ENCODE peak calls at places on chromosomes 16 and 17, in nine cellular contexts. J, A, R, Z, M, X, P, K and O are unnamed samples.

GRCh38 chr16:54351171-54351570 is 64.6 kb upstream of the IRX3 start:
- DNase-seq in J (peak; percentile 40), Z (no peak), A (no peak), K (no peak), P (no peak), M (no peak), X (no peak), R (no peak), O (no peak)

GRCh38 chr17:82823004-82823403 is 16.8 kb downstream of the ZNF750 start:
- DNase-seq in M (no peak), J (no peak), X (no peak), A (no peak), K (no peak), P (peak; percentile 45), R (no peak), Z (no peak), O (peak; percentile 23)

GRCh38 chr17:49515196-49515770 is 20.2 kb downstream of the NGFR start:
- DNase-seq in M (peak; percentile 94), X (no peak), J (peak; percentile 95), A (no peak), K (peak; percentile 91), P (peak; percentile 49), Z (no peak), R (peak; percentile 36), O (peak; percentile 100)

GRCh38 chr16:8867483-8868271 is 1.1 kb downstream of the CARHSP1 start:
- DNase-seq in K (peak; percentile 74), J (no peak), M (no peak), R (no peak), Z (peak; percentile 35), X (no peak), P (no peak), A (no peak), O (no peak)

GRCh38 chr17:81859906-81860755 is at the start of gene P4HB:
- DNase-seq in M (no peak), R (no peak), J (no peak), P (no peak), A (no peak), X (no peak), Z (no peak), K (peak; percentile 98), O (no peak)

GRCh38 chr16:57127037-57127763 is 34.8 kb downstream of the CPNE2 start:
- DNase-seq in Z (no peak), P (no peak), R (no peak), X (no peak), K (no peak), M (no peak), J (no peak), A (no peak), O (no peak)

GRCh38 chr16:46756772-46757171 is 8.6 kb upstream of the MYLK3 start:
- DNase-seq in Z (no peak), M (no peak), A (no peak), P (no peak), J (no peak), K (no peak), X (no peak), R (no peak), O (no peak)

GRCh38 chr16:87764600-87765472 is 950 bp downstream of the KLHDC4 start:
- DNase-seq in Z (peak; percentile 37), R (no peak), X (no peak), P (peak; percentile 28), M (no peak), A (no peak), J (no peak), K (no peak), O (no peak)

GRCh38 chr17:7020894-7021664 is 1.8 kb upstream of the BCL6B start:
- DNase-seq in X (no peak), R (no peak), A (no peak), J (no peak), Z (no peak), M (no peak), P (no peak), K (no peak), O (no peak)

GRCh38 chr17:73064084-73064938 is 28.2 kb downstream of the SLC39A11 start:
- DNase-seq in R (no peak), M (no peak), Z (no peak), A (no peak), K (peak; percentile 47), X (no peak), J (peak; percentile 17), P (no peak), O (no peak)

GRCh38 chr16:29805232-29806095 is 865 bp upstream of the MAZ start:
- DNase-seq in X (peak; percentile 96), M (peak; percentile 98), R (peak; percentile 93), A (peak; percentile 92), P (peak; percentile 84), K (peak; percentile 97), J (peak; percentile 98), Z (peak; percentile 98), O (peak; percentile 98)

GRCh38 chr17:4557626-4558310 is 2.6 kb upstream of the MYBBP1A start:
- DNase-seq in X (no peak), M (no peak), R (no peak), Z (no peak), K (no peak), P (no peak), J (no peak), A (no peak), O (no peak)

GRCh38 chr17:4554997-4555799 is at the start of gene MYBBP1A:
- DNase-seq in J (peak; percentile 89), R (peak; percentile 86), Z (peak; percentile 97), A (peak; percentile 84), K (peak; percentile 97), X (peak; percentile 95), P (peak; percentile 100), M (peak; percentile 98), O (peak; percentile 97)

GRCh38 chr17:4556996-4557395 is 1.8 kb upstream of the MYBBP1A start:
- DNase-seq in X (no peak), Z (no peak), P (no peak), J (no peak), R (no peak), M (no peak), K (no peak), A (no peak), O (no peak)

GRCh38 chr17:4554441-4554996 is 665 bp downstream of the MYBBP1A start:
- DNase-seq in X (no peak), K (peak; percentile 72), Z (no peak), A (no peak), R (no peak), P (no peak), J (no peak), M (no peak), O (no peak)

GRCh38 chr17:4555863-4556646 is 871 bp upstream of the MYBBP1A start:
- DNase-seq in X (no peak), M (no peak), R (no peak), A (no peak), J (no peak), Z (no peak), P (no peak), K (no peak), O (no peak)
- H3K4me3 ChIP-seq in X (peak overlapping the region; percentile 77), M (peak overlapping the region; percentile 86), R (peak overlapping the region; percentile 100), A (peak overlapping the region; percentile 80), J (peak overlapping the region; percentile 88), Z (peak overlapping the region; percentile 100), P (peak overlapping the region; percentile 92), K (peak overlapping the region; percentile 98), O (peak overlapping the region; percentile 73)

DNA sequence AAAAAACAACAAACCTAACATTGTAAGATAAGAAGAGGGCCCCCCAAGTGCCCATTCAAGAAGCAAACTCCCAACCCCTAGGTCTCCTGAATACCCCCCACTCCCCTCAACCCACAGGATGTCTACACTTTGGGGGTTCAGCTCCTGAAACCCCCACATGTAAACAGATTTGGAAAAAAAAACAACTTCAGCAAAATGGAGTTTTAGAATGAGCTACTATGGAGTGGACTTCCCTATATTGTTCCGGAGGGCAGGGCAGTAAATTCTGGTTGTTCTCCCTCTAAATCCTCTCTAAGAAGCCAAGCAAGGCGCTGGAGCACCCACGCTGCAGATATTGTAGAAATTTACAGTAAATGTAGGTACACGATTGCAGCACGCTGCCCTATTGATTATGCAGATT is 8.5 kb upstream of the ZFHX3 start:
- DNase-seq in X (no peak), A (no peak), J (no peak), P (no peak), R (no peak), Z (no peak), K (no peak), M (no peak), O (peak; percentile 32)
- H3K4me1 ChIP-seq in X (peaks cover 11% of the 10 kb centered on the region), A (peaks cover 18% of the 10 kb centered on the region), J (peaks cover 28% of the 10 kb centered on the region), P (peaks cover 55% of the 10 kb centered on the region), R (peaks cover 42% of the 10 kb centered on the region), Z (no peaks in the 10 kb centered on the region), K (peaks cover 14% of the 10 kb centered on the region), M (peaks cover 25% of the 10 kb centered on the region), O (peaks cover 38% of the 10 kb centered on the region)

GRCh38 chr17:79732246-79732645 is 1.5 kb downstream of the ENPP7 start:
- DNase-seq in M (no peak), R (no peak), J (no peak), P (no peak), X (no peak), K (no peak), A (no peak), Z (no peak), O (no peak)
- H3K4me3 ChIP-seq in M (no peak overlapping the region), R (no peak overlapping the region), J (no peak overlapping the region), P (no peak overlapping the region), X (no peak overlapping the region), K (no peak overlapping the region), A (no peak overlapping the region), Z (no peak overlapping the region), O (no peak overlapping the region)

DNA sequence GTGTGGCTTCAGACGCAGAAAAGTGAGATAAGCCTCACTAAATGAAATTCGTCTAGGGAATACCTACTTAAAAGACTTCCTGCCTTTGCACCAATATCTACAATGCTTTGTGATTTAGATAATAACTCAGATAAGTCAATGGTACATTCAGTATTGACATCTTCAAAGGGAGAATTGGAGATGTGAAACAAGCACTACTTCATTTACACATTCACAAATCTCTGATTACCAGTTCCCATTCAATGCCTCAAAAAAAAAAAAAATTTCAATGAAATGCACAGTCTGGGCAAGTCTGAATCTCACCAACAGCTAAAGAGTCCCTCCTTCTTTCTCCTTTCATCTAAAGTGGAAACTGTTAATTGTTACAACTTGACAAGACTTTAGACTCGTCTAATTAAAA is 3.7 kb downstream of the PHF12 start:
- DNase-seq in P (no peak), J (no peak), R (no peak), Z (no peak), K (no peak), X (no peak), M (no peak), A (no peak), O (no peak)
- H3K4me1 ChIP-seq in P (peaks cover 20% of the 10 kb centered on the region), J (peaks cover 8% of the 10 kb centered on the region), R (peaks cover 9% of the 10 kb centered on the region), Z (peaks cover 51% of the 10 kb centered on the region), K (peaks cover 9% of the 10 kb centered on the region), X (peaks cover 57% of the 10 kb centered on the region), M (peaks cover 39% of the 10 kb centered on the region), A (peaks cover 8% of the 10 kb centered on the region), O (peaks cover 12% of the 10 kb centered on the region)

GRCh38 chr17:79027925-79028491 is 4.0 kb downstream of the C1QTNF1 start:
- DNase-seq in K (no peak), P (no peak), Z (no peak), M (peak; percentile 83), J (no peak), R (no peak), A (no peak), X (no peak), O (peak; percentile 89)
- H3K4me3 ChIP-seq in K (no peak overlapping the region), P (no peak overlapping the region), Z (no peak overlapping the region), M (peak overlapping the region; percentile 93), J (no peak overlapping the region), R (no peak overlapping the region), A (no peak overlapping the region), X (no peak overlapping the region), O (no peak overlapping the region)

GRCh38 chr16:12092347-12092882 is 115.9 kb downstream of the SNX29 start:
- DNase-seq in X (no peak), R (peak; percentile 7), M (no peak), P (no peak), J (peak; percentile 94), A (no peak), Z (no peak), K (no peak), O (peak; percentile 89)
- H3K4me1 ChIP-seq in X (peaks cover 28% of the 10 kb centered on the region), R (peaks cover 31% of the 10 kb centered on the region), M (peaks cover 11% of the 10 kb centered on the region), P (peaks cover 32% of the 10 kb centered on the region), J (peaks cover 26% of the 10 kb centered on the region), A (peaks cover 11% of the 10 kb centered on the region), Z (peaks cover 40% of the 10 kb centered on the region), K (no peaks in the 10 kb centered on the region), O (peaks cover 10% of the 10 kb centered on the region)